ENCODE peak calls at places on chromosomes 5 and 9, in eight cellular contexts. Q is epithelial cell of proximal tubule, C is foreskin fibroblast, Z is HCT116, B is HFF-Myc, D is fibroblast of pulmonary artery, O is kidney epithelial cell, J is IMR-90. A is an unnamed sample.

GRCh38 chr5:146965781-146966659 is 87.5 kb upstream of the PPP2R2B start:
- DNase-seq in B (peak), Z (peak), C (peak), Q (peak), D (peak), O (peak), J (peak), A (peak)

GRCh38 chr5:153147891-153148623 is 342.4 kb upstream of the GRIA1 start:
- DNase-seq in J (no peak), O (peak), D (peak), B (peak), Z (no peak), Q (peak), C (peak), A (no peak)

GRCh38 chr5:176192094-176192721 is 46.0 kb upstream of the SIMC1 start:
- DNase-seq in O (no peak), Z (no peak), Q (no peak), C (no peak), J (no peak), B (no peak), D (no peak), A (no peak)

GRCh38 chr9:134212809-134213507 is 48.6 kb upstream of the RNU6ATAC start:
- DNase-seq in Z (no peak), Q (no peak), B (no peak), O (no peak), C (no peak), J (no peak), D (no peak), A (no peak)

GRCh38 chr9:130997925-130998595 is 10.9 kb upstream of the LAMC3 start:
- DNase-seq in B (peak), J (peak), Q (no peak), C (peak), Z (peak), D (peak), O (no peak), A (no peak)

GRCh38 chr5:150410524-150411244 is 2.0 kb downstream of the CD74 start:
- DNase-seq in Z (peak), O (peak), J (peak), B (peak), D (peak), Q (no peak), C (peak), A (no peak)

GRCh38 chr9:89661956-89662717 is 57.3 kb downstream of the GADD45G start:
- DNase-seq in O (peak), J (peak), Q (peak), D (peak), B (peak), C (peak), Z (peak), A (peak)

GRCh38 chr9:126160067-126160853 is 166.4 kb upstream of the MVB12B start:
- DNase-seq in B (no peak), Z (no peak), D (no peak), C (no peak), J (no peak), Q (no peak), O (no peak), A (no peak)

GRCh38 chr5:19891658-19892057 is 96.3 kb downstream of the CDH18 start:
- DNase-seq in J (peak), C (peak), D (peak), Q (no peak), B (no peak), Z (no peak), O (no peak), A (peak)

GRCh38 chr5:51495672-51496071 is 112.4 kb downstream of the ISL1 start:
- DNase-seq in C (peak), O (peak), B (peak), J (peak), Q (peak), D (peak), Z (no peak), A (no peak)

GRCh38 chr5:176180339-176180738 is 57.9 kb upstream of the SIMC1 start:
- DNase-seq in B (no peak), C (peak), Z (no peak), D (peak), J (peak), Q (no peak), O (no peak), A (peak)

GRCh38 chr5:35857606-35858205 is 1.0 kb downstream of the IL7R start:
- DNase-seq in Q (no peak), O (peak), D (peak), C (peak), Z (no peak), J (peak), B (peak), A (peak)

GRCh38 chr5:38878391-38879090 is 32.7 kb downstream of the OSMR start:
- DNase-seq in Q (no peak), J (peak), D (peak), B (no peak), Z (no peak), O (no peak), C (peak), A (no peak)

GRCh38 chr9:75615284-75615683 is 275.2 kb upstream of the PCSK5 start:
- DNase-seq in Z (no peak), D (no peak), B (no peak), C (no peak), J (no peak), O (no peak), Q (no peak), A (no peak)

GRCh38 chr5:82364497-82364896 is 86.3 kb upstream of the RPS23 start:
- DNase-seq in B (no peak), J (peak), D (peak), C (peak), O (no peak), Z (no peak), Q (peak), A (peak)

GRCh38 chr9:110111868-110112267 is 96.1 kb downstream of the C9orf152 start:
- DNase-seq in O (no peak), B (no peak), J (no peak), Q (no peak), C (no peak), D (no peak), Z (no peak), A (no peak)

GRCh38 chr9:31030741-31031202 is 1353.7 kb upstream of the ACO1 start:
- DNase-seq in J (no peak), D (peak), Q (no peak), Z (no peak), B (no peak), O (no peak), C (no peak), A (no peak)
- H3K4me3 ChIP-seq in J (no peak), D (peak), Q (peak), Z (no peak), B (no peak), O (no peak), C (no peak), A (no peak)

GRCh38 chr5:134132372-134133212 is 18.1 kb downstream of the TCF7 start:
- DNase-seq in Q (no peak), Z (no peak), C (no peak), J (no peak), D (no peak), O (no peak), B (no peak), A (no peak)
- TF ChIP-seq CTCF in Q (no peak), Z (peak), C (no peak), J (no peak), D (no peak), O (no peak), B (no peak), A (no peak)

GRCh38 chr9:129745186-129745585 is 7.7 kb downstream of the PTGES start:
- DNase-seq in O (no peak), J (no peak), B (no peak), Z (no peak), D (no peak), C (no peak), Q (no peak), A (no peak)

GRCh38 chr9:129748249-129748648 is 4.6 kb downstream of the PTGES start:
- DNase-seq in D (no peak), B (no peak), Z (no peak), O (no peak), J (peak), Q (no peak), C (peak), A (no peak)

GRCh38 chr9:129749575-129749974 is 3.3 kb downstream of the PTGES start:
- DNase-seq in O (no peak), J (no peak), D (no peak), C (no peak), Q (no peak), Z (no peak), B (no peak), A (no peak)

GRCh38 chr9:129750010-129750409 is 2.8 kb downstream of the PTGES start:
- DNase-seq in B (no peak), C (peak), D (no peak), J (no peak), O (peak), Q (no peak), Z (no peak), A (no peak)

GRCh38 chr9:129746092-129746760 is 6.6 kb downstream of the PTGES start:
- DNase-seq in C (no peak), D (no peak), Q (no peak), B (no peak), O (no peak), Z (no peak), J (no peak), A (no peak)
- H3K4me3 ChIP-seq in C (no peak), D (no peak), Q (no peak), B (no peak), O (no peak), Z (no peak), J (no peak), A (no peak)

GRCh38 chr5:72436796-72437471 is 70.3 kb downstream of the ZNF366 start:
- DNase-seq in Z (no peak), J (peak), D (peak), B (no peak), Q (no peak), C (peak), O (no peak), A (peak)
- TF ChIP-seq CTCF in Z (no peak), J (no peak), D (no peak), B (no peak), Q (no peak), C (no peak), O (no peak), A (no peak)

DNA sequence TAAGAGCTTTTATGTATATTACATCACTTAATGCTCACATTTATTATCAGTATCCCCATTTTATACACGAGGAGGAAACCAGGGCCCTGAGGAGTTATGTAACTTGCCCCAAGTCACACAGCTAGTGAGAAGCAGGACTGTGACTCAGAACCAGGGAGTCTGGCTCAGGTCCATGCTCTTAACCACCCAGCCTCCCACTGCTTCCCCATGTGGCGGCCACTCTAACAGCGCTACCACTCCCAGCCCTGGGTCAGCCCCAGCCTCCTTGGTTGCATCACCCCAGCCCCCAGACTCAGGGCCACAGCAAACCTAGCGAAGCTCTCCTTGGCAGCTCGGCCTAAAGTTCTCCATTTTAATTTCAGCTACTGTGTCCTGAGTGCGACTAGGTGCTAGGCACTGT is 159.1 kb downstream of the PAX5 start:
- DNase-seq in J (peak), B (peak), C (peak), Q (no peak), Z (no peak), D (peak), O (no peak), A (no peak)
- H3K4me3 ChIP-seq in J (no peak), B (no peak), C (no peak), Q (no peak), Z (no peak), D (no peak), O (no peak), A (no peak)

A was measured in AG04449.